ENCODE peak calls at places on chromosomes 12 and 14, in six cellular contexts. W, E, M, O, X and R are unnamed samples.

GRCh38 chr12:131860472-131861260 is 32.5 kb downstream of the MMP17 start:
- DNase-seq in X (no peak), O (peak; percentile 49), E (peak; percentile 21), M (no peak), W (peak; percentile 81), R (peak; percentile 10)

GRCh38 chr12:93419388-93420034 is 22.2 kb downstream of the UBE2N start:
- DNase-seq in W (peak; percentile 69), O (no peak), M (no peak), E (no peak), X (no peak), R (peak; percentile 76)

GRCh38 chr12:1870998-1871917 is 47.2 kb downstream of the CACNA2D4 start:
- DNase-seq in M (no peak), O (no peak), E (no peak), W (no peak), X (no peak), R (no peak)

GRCh38 chr12:131315601-131316000 is 361.9 kb downstream of the ADGRD1 start:
- DNase-seq in O (no peak), X (no peak), M (no peak), W (no peak), E (no peak), R (no peak)

GRCh38 chr12:78086553-78087362 is 256.1 kb downstream of the NAV3 start:
- DNase-seq in E (no peak), W (no peak), O (no peak), X (no peak), M (no peak), R (peak; percentile 24)

GRCh38 chr12:120760349-120761245 is 35.0 kb downstream of the ACADS start:
- DNase-seq in X (no peak), O (no peak), E (no peak), M (no peak), W (no peak), R (no peak)

GRCh38 chr14:80313806-80314205 is 102.5 kb upstream of the DIO2 start:
- DNase-seq in X (no peak), M (no peak), W (no peak), O (no peak), E (no peak), R (no peak)

GRCh38 chr14:99506269-99506668 is 25.1 kb downstream of the CCNK start:
- DNase-seq in O (no peak), M (no peak), W (no peak), X (no peak), E (no peak), R (peak; percentile 50)

GRCh38 chr12:111330800-111331752 is 37.8 kb downstream of the PHETA1 start:
- DNase-seq in W (peak; percentile 85), E (no peak), X (no peak), O (no peak), M (no peak), R (peak; percentile 59)

GRCh38 chr12:75315518-75315917 is 14.6 kb downstream of the CAPS2 start:
- DNase-seq in M (no peak), W (no peak), X (no peak), O (no peak), E (no peak), R (no peak)

GRCh38 chr14:95156153-95156764 is 1.1 kb downstream of the DICER1 start:
- DNase-seq in M (no peak), O (no peak), X (no peak), W (no peak), E (no peak), R (peak; percentile 38)

GRCh38 chr14:68548194-68549056 is 244.4 kb downstream of the ZFP36L1 start:
- DNase-seq in E (peak; percentile 78), W (peak; percentile 15), X (peak; percentile 84), M (peak; percentile 98), O (peak; percentile 48), R (no peak)

GRCh38 chr12:97404549-97404948 is 58.1 kb upstream of the RMST start:
- DNase-seq in E (no peak), W (peak; percentile 85), X (peak; percentile 21), O (peak; percentile 32), M (no peak), R (peak; percentile 44)

GRCh38 chr12:53333289-53333688 is 2.9 kb downstream of the SP7 start:
- DNase-seq in O (no peak), X (no peak), M (no peak), W (no peak), E (no peak), R (no peak)

GRCh38 chr12:71230542-71230941 is 72.7 kb upstream of the TSPAN8 start:
- DNase-seq in E (no peak), M (no peak), W (no peak), X (no peak), O (no peak), R (no peak)

GRCh38 chr14:104389326-104390220 is 190.0 kb upstream of the C14orf180 start:
- DNase-seq in E (no peak), M (peak; percentile 52), W (no peak), O (peak; percentile 23), X (no peak), R (no peak)

GRCh38 chr14:35898217-35898775 is 72.2 kb downstream of the BRMS1L start:
- DNase-seq in X (no peak), E (no peak), O (no peak), W (peak; percentile 58), M (no peak), R (no peak)

GRCh38 chr12:131038961-131039360 is 85.3 kb downstream of the ADGRD1 start:
- DNase-seq in O (no peak), X (no peak), M (no peak), W (no peak), E (no peak), R (no peak)

GRCh38 chr14:72864712-72865365 is 29.1 kb downstream of the DPF3 start:
- DNase-seq in X (no peak), O (no peak), E (no peak), M (no peak), W (no peak), R (no peak)

GRCh38 chr12:89345830-89346740 is 6.2 kb downstream of the DUSP6 start:
- DNase-seq in W (peak; percentile 90), M (peak; percentile 75), O (peak; percentile 34), X (no peak), E (peak; percentile 60), R (peak; percentile 99)

GRCh38 chr12:25529738-25530137 is 23.3 kb downstream of the LMNTD1 start:
- DNase-seq in O (no peak), X (no peak), M (no peak), E (no peak), W (no peak), R (peak; percentile 64)

GRCh38 chr14:100017578-100017977 is 47.6 kb upstream of the EVL start:
- DNase-seq in M (no peak), W (no peak), O (no peak), X (no peak), E (no peak), R (peak; percentile 35)

GRCh38 chr14:92039720-92040430 is at the start of gene TRIP11:
- DNase-seq in W (peak; percentile 96), X (peak; percentile 94), E (peak; percentile 96), M (peak; percentile 96), O (peak; percentile 95), R (peak; percentile 94)

GRCh38 chr14:95741051-95741490 is 27.1 kb upstream of the TCL1A start:
- DNase-seq in X (peak; percentile 71), O (no peak), W (no peak), M (no peak), E (no peak), R (no peak)

DNA sequence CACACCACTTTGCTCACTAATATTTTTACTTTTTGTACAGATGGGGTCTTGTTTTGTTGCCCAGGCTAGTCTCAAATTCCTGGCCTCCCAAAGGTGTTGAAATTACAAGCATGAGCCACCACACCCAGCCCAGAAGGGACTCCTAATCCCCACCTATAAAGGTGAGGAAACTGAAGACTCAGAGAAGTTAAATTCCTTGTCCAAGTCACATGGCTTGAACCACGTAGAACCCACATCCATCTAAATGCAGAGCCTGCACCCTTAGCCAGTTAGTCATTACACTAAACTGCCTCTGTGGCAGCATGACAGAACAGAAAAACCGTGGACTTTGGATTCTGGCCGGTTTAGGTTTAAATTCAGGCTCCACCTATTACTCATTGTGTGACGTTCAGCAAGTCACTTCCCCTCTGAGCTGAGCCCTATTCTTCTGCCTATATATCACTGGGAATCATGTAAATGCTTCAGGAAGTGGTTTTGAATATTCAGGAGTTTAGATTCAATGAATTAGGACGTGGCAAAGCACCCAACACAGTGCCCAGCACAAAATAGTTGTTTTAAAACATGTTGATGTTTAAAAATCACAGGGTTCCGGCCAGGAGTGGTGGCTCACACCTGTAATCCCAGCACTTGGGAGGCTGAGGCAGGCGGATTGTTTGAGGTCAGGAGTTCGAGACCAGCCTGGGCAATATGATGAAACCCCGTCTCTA is 3.0 kb upstream of the CORO1C start:
- DNase-seq in W (peak; percentile 28), O (peak; percentile 61), X (no peak), M (no peak), E (peak; percentile 82), R (peak; percentile 73)
- TF ChIP-seq POLR2AphosphoS5 in W (no peak), O (peak; percentile 73), X (no peak), M (peak; percentile 44), E (peak; percentile 68), R (no peak)

DNA sequence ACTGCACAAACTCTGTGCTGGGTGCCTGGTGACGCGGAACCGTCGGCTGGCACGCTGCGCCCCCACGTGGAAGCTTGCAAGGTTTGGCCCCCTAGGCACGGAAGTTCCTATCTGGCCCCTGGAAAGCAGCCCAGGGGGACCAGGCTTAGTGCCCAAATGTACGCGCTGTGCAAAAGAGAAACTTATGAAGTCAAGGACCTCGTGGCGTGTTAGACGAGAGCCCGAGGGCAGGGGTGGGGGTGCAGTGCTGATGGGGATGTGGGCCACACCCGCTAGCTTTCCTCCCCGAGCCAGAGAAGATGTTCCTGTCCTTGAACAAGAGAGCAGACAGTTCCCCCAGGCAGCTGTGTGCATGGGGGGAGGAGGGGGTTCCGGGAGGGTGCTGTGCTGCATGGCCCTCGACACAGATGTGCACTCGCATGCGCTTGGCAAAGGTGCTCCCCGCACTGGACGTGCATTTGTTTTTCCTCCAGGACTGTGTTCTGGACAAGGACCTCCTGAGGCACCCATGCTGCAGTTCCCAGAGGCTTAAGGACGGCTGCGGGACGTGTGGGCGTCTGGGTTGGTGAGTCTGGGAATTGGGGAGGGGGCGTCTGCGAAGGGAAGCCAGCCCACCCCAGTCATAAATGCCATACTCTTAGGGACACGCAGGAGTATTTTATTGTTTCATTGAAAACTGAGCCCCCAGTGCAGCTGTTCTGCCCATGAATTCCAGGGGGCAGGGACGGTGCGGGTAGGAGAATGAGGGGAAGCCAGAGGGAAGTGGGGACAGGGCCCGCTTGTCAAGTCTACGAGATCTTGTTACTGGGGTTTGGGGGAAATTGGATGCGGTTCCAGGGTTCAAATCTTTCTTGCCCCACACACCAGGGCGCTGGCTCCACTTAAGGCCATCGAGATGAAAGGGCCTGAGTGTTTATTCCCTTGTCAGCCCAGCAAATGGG is 80.0 kb downstream of the NTF3 start:
- DNase-seq in E (peak; percentile 34), W (peak; percentile 72), M (peak; percentile 64), X (peak; percentile 22), O (no peak), R (peak; percentile 26)
- TF ChIP-seq POLR2AphosphoS5 in E (no peak), W (no peak), M (no peak), X (no peak), O (no peak), R (no peak)

GRCh38 chr12:116910645-116911449 is at the start of gene FBXW8:
- DNase-seq in E (peak; percentile 73), O (peak; percentile 71), M (peak; percentile 77), W (peak; percentile 76), X (peak; percentile 26), R (peak; percentile 80)
- TF ChIP-seq POLR2AphosphoS5 in E (no peak), O (peak; percentile 74), M (peak; percentile 36), W (peak; percentile 75), X (peak; percentile 43), R (peak; percentile 78)

GRCh38 chr12:44869503-44869902 is 6.6 kb downstream of the NELL2 start:
- DNase-seq in E (no peak), X (no peak), M (no peak), O (no peak), W (no peak), R (no peak)
- TF ChIP-seq POLR2AphosphoS5 in E (no peak), X (no peak), M (no peak), O (no peak), W (no peak), R (no peak)

GRCh38 chr14:78805586-78805985 is 635.4 kb downstream of the NRXN3 start:
- DNase-seq in X (no peak), W (no peak), O (no peak), E (no peak), M (no peak), R (no peak)
- TF ChIP-seq POLR2AphosphoS5 in X (no peak), W (no peak), O (no peak), E (no peak), M (no peak), R (no peak)